ENCODE peak calls at places on chromosomes 5 and 9, in five cellular contexts. N is aorta; B is breast epithelium; S is stimulated activated CD8-positive, alpha-beta memory T cell treated with anti-CD3 and anti-CD28 coated beads, Interleukin-15, amount 100 ng/mL, for 1 hour; P is gastrocnemius medialis. G is an unnamed sample.

GRCh38 chr9:121748080-121748479 is 96.6 kb downstream of the DAB2IP start:
- DNase-seq in P (no peak), S (no peak), B (no peak), N (no peak), G (no peak)

GRCh38 chr9:73643379-73644013 is 491.8 kb downstream of the ANXA1 start:
- DNase-seq in S (no peak), B (no peak), P (no peak), N (no peak), G (no peak)

GRCh38 chr5:54455413-54456157 is at the start of gene HSPB3:
- DNase-seq in S (no peak), N (no peak), P (peak; percentile 81), B (no peak), G (no peak)

GRCh38 chr5:82365744-82366228 is 87.6 kb upstream of the RPS23 start:
- DNase-seq in S (no peak), P (no peak), N (no peak), B (no peak), G (no peak)

GRCh38 chr5:64451551-64451950 is 54.3 kb upstream of the RGS7BP start:
- DNase-seq in P (no peak), S (no peak), N (no peak), B (no peak), G (no peak)

GRCh38 chr5:172718527-172719114 is 52.4 kb downstream of the DUSP1 start:
- DNase-seq in P (no peak), B (no peak), S (no peak), N (no peak), G (no peak)

GRCh38 chr5:4480528-4481404 is 659.4 kb upstream of the ADAMTS16 start:
- DNase-seq in N (no peak), P (no peak), S (no peak), B (no peak), G (no peak)

GRCh38 chr9:76817489-76817888 is 53.3 kb downstream of the PCA3 start:
- DNase-seq in N (no peak), P (no peak), B (no peak), S (no peak), G (no peak)

GRCh38 chr5:96259211-96259772 is 173.8 kb downstream of the PCSK1 start:
- DNase-seq in S (no peak), N (no peak), B (no peak), P (no peak), G (no peak)

GRCh38 chr5:138245717-138246116 is 28.7 kb downstream of the GFRA3 start:
- DNase-seq in S (no peak), P (no peak), N (no peak), B (no peak), G (no peak)

GRCh38 chr5:36450229-36451024 is 148.7 kb upstream of the RANBP3L start:
- DNase-seq in P (no peak), N (no peak), B (no peak), S (no peak), G (no peak)

GRCh38 chr9:95268681-95269080 is 48.8 kb downstream of the FANCC start:
- DNase-seq in N (no peak), B (no peak), S (no peak), P (no peak), G (no peak)

GRCh38 chr5:7225826-7226225 is 170.1 kb upstream of the ADCY2 start:
- DNase-seq in P (no peak), B (no peak), N (no peak), S (no peak), G (no peak)

GRCh38 chr5:111694183-111694582 is 62.8 kb downstream of the NREP start:
- DNase-seq in S (no peak), P (no peak), B (no peak), N (no peak), G (no peak)

GRCh38 chr5:3359642-3360041 is 236.0 kb upstream of the IRX1 start:
- DNase-seq in N (peak; percentile 21), B (no peak), P (no peak), S (no peak), G (peak; percentile 31)

GRCh38 chr9:32741706-32742105 is 41.6 kb upstream of the TMEM215 start:
- DNase-seq in N (no peak), B (no peak), P (no peak), S (no peak), G (no peak)

GRCh38 chr9:85108806-85109205 is 439.3 kb downstream of the NTRK2 start:
- DNase-seq in P (no peak), S (no peak), B (no peak), N (no peak), G (no peak)

GRCh38 chr5:140312067-140312790 is 9.3 kb upstream of the PFDN1 start:
- DNase-seq in P (peak; percentile 26), N (no peak), B (no peak), S (no peak), G (no peak)

GRCh38 chr5:35618791-35619190 is 1.1 kb downstream of the SPEF2 start:
- DNase-seq in N (no peak), S (no peak), P (no peak), B (no peak), G (no peak)

GRCh38 chr5:154197801-154198461 is 7.4 kb downstream of the GALNT10 start:
- DNase-seq in S (no peak), P (no peak), B (no peak), N (no peak), G (no peak)

GRCh38 chr5:75894482-75894881 is 177.2 kb upstream of the POC5 start:
- DNase-seq in P (no peak), N (no peak), S (no peak), B (no peak), G (no peak)

GRCh38 chr5:161925960-161926359 is 78.0 kb downstream of the GABRA1 start:
- DNase-seq in P (no peak), B (no peak), S (no peak), N (no peak), G (no peak)

GRCh38 chr9:97388721-97389238 is 23.1 kb upstream of the TDRD7 start:
- DNase-seq in P (no peak), B (no peak), S (no peak), N (no peak), G (peak; percentile 34)

GRCh38 chr5:133309166-133309791 is 257.5 kb downstream of the HSPA4 start:
- DNase-seq in N (no peak), P (no peak), S (no peak), B (no peak), G (no peak)

GRCh38 chr9:84736076-84736475 is 66.5 kb downstream of the NTRK2 start:
- DNase-seq in N (no peak), P (no peak), B (no peak), S (no peak), G (no peak)

GRCh38 chr5:95426227-95426626 is 35.1 kb downstream of the FAM81B start:
- DNase-seq in S (no peak), P (no peak), B (no peak), N (no peak), G (no peak)

GRCh38 chr9:100074093-100074492 is 24.7 kb downstream of the ERP44 start:
- DNase-seq in S (no peak), N (no peak), B (no peak), P (no peak), G (no peak)

GRCh38 chr5:181052526-181052927 is 12.5 kb downstream of the BTNL9 start:
- DNase-seq in N (no peak), B (no peak), P (no peak), S (no peak), G (no peak)

GRCh38 chr9:121498150-121498486 is 1.5 kb downstream of the GGTA1 start:
- DNase-seq in B (no peak), S (no peak), P (peak; percentile 50), N (no peak), G (peak; percentile 68)

GRCh38 chr9:129487307-129487657 is 133.6 kb downstream of the C9orf50 start:
- DNase-seq in S (no peak), B (no peak), N (no peak), P (no peak), G (no peak)

GRCh38 chr5:52007230-52007858 is 624.1 kb downstream of the ISL1 start:
- DNase-seq in B (no peak), N (no peak), S (no peak), P (no peak), G (no peak)

GRCh38 chr5:98424681-98425454 is 348.6 kb upstream of the RGMB start:
- DNase-seq in B (no peak), N (no peak), S (no peak), P (no peak), G (no peak)

GRCh38 chr9:127368852-127369402 is 28.0 kb upstream of the SLC2A8 start:
- DNase-seq in N (no peak), P (no peak), S (no peak), B (no peak), G (no peak)

GRCh38 chr5:173564106-173564505 is 52.3 kb downstream of the BOD1 start:
- DNase-seq in S (no peak), B (no peak), P (no peak), N (no peak), G (peak; percentile 66)

GRCh38 chr5:69444127-69444754 is 29.3 kb downstream of the MARVELD2 start:
- DNase-seq in B (no peak), S (no peak), P (no peak), N (no peak), G (no peak)

GRCh38 chr9:111356567-111357244 is 26.7 kb upstream of the OR2K2 start:
- DNase-seq in S (no peak), N (no peak), P (no peak), B (no peak), G (no peak)

GRCh38 chr5:180602481-180603075 is 11.3 kb upstream of the SCGB3A1 start:
- DNase-seq in S (no peak), N (no peak), B (peak; percentile 40), P (no peak), G (peak; percentile 76)